ENCODE peak calls at places on chromosomes 5 and 9, in six cellular contexts. One of them, this sample, is unnamed. For H3K4me1, the result is how much of the 10 kb centered on the place peaks cover.

GRCh38 chr9:115142502-115143265 is 24.7 kb upstream of the TNC start:
- DNase-seq in esophagus squamous epithelium: no peak
- DNase-seq in HCT116: no peak
- DNase-seq in breast epithelium: no peak
- DNase-seq in stomach: no peak
- DNase-seq in testis: peak
- DNase-seq in this sample: no peak

GRCh38 chr5:31639488-31640011 is 619 bp downstream of the PDZD2 start:
- DNase-seq in esophagus squamous epithelium: no peak
- DNase-seq in HCT116: no peak
- DNase-seq in breast epithelium: no peak
- DNase-seq in testis: no peak
- DNase-seq in stomach: no peak
- DNase-seq in this sample: no peak

GRCh38 chr5:10301842-10302610 is 5.7 kb downstream of the CMBL start:
- DNase-seq in testis: peak
- DNase-seq in stomach: peak
- DNase-seq in HCT116: no peak
- DNase-seq in breast epithelium: peak
- DNase-seq in esophagus squamous epithelium: no peak
- DNase-seq in this sample: no peak

GRCh38 chr5:138051441-138052296 is 18.8 kb upstream of the FAM13B start:
- DNase-seq in breast epithelium: no peak
- DNase-seq in stomach: peak
- DNase-seq in esophagus squamous epithelium: no peak
- DNase-seq in HCT116: no peak
- DNase-seq in testis: peak
- DNase-seq in this sample: no peak

GRCh38 chr5:178086266-178086665 is 27.1 kb upstream of the N4BP3 start:
- DNase-seq in breast epithelium: no peak
- DNase-seq in esophagus squamous epithelium: no peak
- DNase-seq in HCT116: no peak
- DNase-seq in testis: peak
- DNase-seq in stomach: no peak
- DNase-seq in this sample: no peak

GRCh38 chr5:178115136-178115834 is 2.0 kb downstream of the N4BP3 start:
- DNase-seq in HCT116: no peak
- DNase-seq in breast epithelium: no peak
- DNase-seq in stomach: no peak
- DNase-seq in esophagus squamous epithelium: no peak
- DNase-seq in testis: no peak
- DNase-seq in this sample: no peak

GRCh38 chr9:90127923-90128322 is 514.7 kb downstream of the DIRAS2 start:
- DNase-seq in testis: no peak
- DNase-seq in stomach: no peak
- DNase-seq in breast epithelium: no peak
- DNase-seq in esophagus squamous epithelium: no peak
- DNase-seq in HCT116: no peak
- DNase-seq in this sample: no peak

GRCh38 chr5:133947431-133947841 is 21.0 kb downstream of the C5orf15 start:
- DNase-seq in testis: no peak
- DNase-seq in HCT116: no peak
- DNase-seq in esophagus squamous epithelium: no peak
- DNase-seq in stomach: peak
- DNase-seq in breast epithelium: no peak
- DNase-seq in this sample: no peak

GRCh38 chr5:126692971-126693370 is 84.0 kb upstream of the LMNB1 start:
- DNase-seq in stomach: no peak
- DNase-seq in breast epithelium: no peak
- DNase-seq in HCT116: no peak
- DNase-seq in testis: no peak
- DNase-seq in esophagus squamous epithelium: no peak
- DNase-seq in this sample: no peak

GRCh38 chr5:172008689-172009141 is 2.3 kb upstream of the FBXW11 start:
- DNase-seq in HCT116: no peak
- DNase-seq in esophagus squamous epithelium: no peak
- DNase-seq in breast epithelium: no peak
- DNase-seq in stomach: no peak
- DNase-seq in testis: no peak
- DNase-seq in this sample: no peak

GRCh38 chr9:98809311-98810105 is 2.0 kb downstream of the GALNT12 start:
- DNase-seq in breast epithelium: no peak
- DNase-seq in stomach: no peak
- DNase-seq in HCT116: no peak
- DNase-seq in esophagus squamous epithelium: no peak
- DNase-seq in testis: no peak
- DNase-seq in this sample: no peak

GRCh38 chr5:176625512-176625911 is 4.8 kb downstream of the SNCB start:
- DNase-seq in breast epithelium: no peak
- DNase-seq in stomach: no peak
- DNase-seq in testis: no peak
- DNase-seq in HCT116: no peak
- DNase-seq in esophagus squamous epithelium: no peak
- DNase-seq in this sample: no peak

GRCh38 chr9:80884180-80884579 is 805.2 kb downstream of the TLE1 start:
- DNase-seq in breast epithelium: no peak
- DNase-seq in esophagus squamous epithelium: no peak
- DNase-seq in HCT116: no peak
- DNase-seq in stomach: no peak
- DNase-seq in testis: no peak
- DNase-seq in this sample: no peak

GRCh38 chr9:136118061-136118366 is 661 bp downstream of the TMEM250 start:
- DNase-seq in breast epithelium: no peak
- DNase-seq in testis: no peak
- DNase-seq in esophagus squamous epithelium: no peak
- DNase-seq in stomach: no peak
- DNase-seq in HCT116: no peak
- DNase-seq in this sample: no peak

GRCh38 chr9:94812343-94812742 is 85.8 kb downstream of the AOPEP start:
- DNase-seq in breast epithelium: no peak
- DNase-seq in testis: no peak
- DNase-seq in HCT116: no peak
- DNase-seq in stomach: no peak
- DNase-seq in esophagus squamous epithelium: no peak
- DNase-seq in this sample: no peak

GRCh38 chr9:122186301-122186700 is 26.6 kb downstream of the MORN5 start:
- DNase-seq in breast epithelium: no peak
- DNase-seq in stomach: peak
- DNase-seq in HCT116: no peak
- DNase-seq in testis: no peak
- DNase-seq in esophagus squamous epithelium: no peak
- DNase-seq in this sample: no peak

GRCh38 chr5:67552773-67553172 is 356.2 kb upstream of the CD180 start:
- DNase-seq in testis: no peak
- DNase-seq in esophagus squamous epithelium: no peak
- DNase-seq in breast epithelium: no peak
- DNase-seq in HCT116: no peak
- DNase-seq in stomach: no peak
- DNase-seq in this sample: no peak

GRCh38 chr5:74372502-74373445 is 267.8 kb downstream of the ENC1 start:
- DNase-seq in stomach: no peak
- DNase-seq in HCT116: no peak
- DNase-seq in esophagus squamous epithelium: no peak
- DNase-seq in breast epithelium: no peak
- DNase-seq in testis: no peak
- DNase-seq in this sample: no peak

GRCh38 chr5:39177629-39177959 is 41.8 kb downstream of the FYB1 start:
- DNase-seq in testis: no peak
- DNase-seq in esophagus squamous epithelium: no peak
- DNase-seq in breast epithelium: no peak
- DNase-seq in HCT116: no peak
- DNase-seq in stomach: no peak
- DNase-seq in this sample: no peak

GRCh38 chr5:39178856-39179255 is 40.5 kb downstream of the FYB1 start:
- DNase-seq in breast epithelium: no peak
- DNase-seq in testis: no peak
- DNase-seq in esophagus squamous epithelium: no peak
- DNase-seq in stomach: no peak
- DNase-seq in HCT116: no peak
- DNase-seq in this sample: no peak

GRCh38 chr5:39175273-39175955 is 43.9 kb downstream of the FYB1 start:
- DNase-seq in testis: no peak
- DNase-seq in HCT116: no peak
- DNase-seq in stomach: no peak
- DNase-seq in breast epithelium: no peak
- DNase-seq in esophagus squamous epithelium: no peak
- DNase-seq in this sample: no peak

GRCh38 chr5:39176740-39177628 is 42.4 kb downstream of the FYB1 start:
- DNase-seq in breast epithelium: no peak
- DNase-seq in esophagus squamous epithelium: no peak
- DNase-seq in stomach: no peak
- DNase-seq in testis: no peak
- DNase-seq in HCT116: no peak
- DNase-seq in this sample: no peak

DNA sequence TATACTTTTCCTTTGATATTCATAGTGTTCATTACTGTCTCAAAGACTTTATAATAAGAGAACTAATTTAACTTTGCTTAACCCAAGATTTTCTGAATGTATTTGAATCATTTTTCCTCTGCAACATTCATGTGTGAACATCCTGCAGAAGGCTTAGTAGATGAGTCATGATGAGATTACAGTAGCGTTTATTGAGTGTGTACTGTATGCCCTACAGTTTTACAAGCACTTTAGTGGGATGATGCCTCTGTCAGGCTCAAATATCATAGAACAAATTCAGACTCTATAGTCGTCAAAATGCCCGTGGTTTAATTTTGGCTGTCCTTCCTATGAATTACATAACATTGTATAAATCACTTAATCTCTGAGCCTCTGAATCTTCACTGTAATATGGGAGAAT is 41.2 kb downstream of the FYB1 start:
- DNase-seq in HCT116: no peak
- DNase-seq in breast epithelium: no peak
- DNase-seq in esophagus squamous epithelium: no peak
- DNase-seq in stomach: no peak
- DNase-seq in testis: no peak
- DNase-seq in this sample: no peak
- H3K4me1 ChIP-seq in HCT116: under half
- H3K4me1 ChIP-seq in breast epithelium: under half
- H3K4me1 ChIP-seq in esophagus squamous epithelium: under half
- H3K4me1 ChIP-seq in stomach: under half
- H3K4me1 ChIP-seq in testis: under half
- H3K4me1 ChIP-seq in this sample: under half

GRCh38 chr9:104906441-104907277 is 21.3 kb downstream of the ABCA1 start:
- DNase-seq in breast epithelium: no peak
- DNase-seq in HCT116: no peak
- DNase-seq in testis: peak
- DNase-seq in esophagus squamous epithelium: no peak
- DNase-seq in stomach: no peak
- DNase-seq in this sample: no peak
- H3K27ac ChIP-seq in breast epithelium: peak
- H3K27ac ChIP-seq in HCT116: no peak
- H3K27ac ChIP-seq in testis: no peak
- H3K27ac ChIP-seq in esophagus squamous epithelium: peak
- H3K27ac ChIP-seq in stomach: peak
- H3K27ac ChIP-seq in this sample: peak

GRCh38 chr5:131524431-131524830 is 110.6 kb downstream of the RAPGEF6 start:
- DNase-seq in testis: no peak
- DNase-seq in HCT116: no peak
- DNase-seq in esophagus squamous epithelium: no peak
- DNase-seq in stomach: no peak
- DNase-seq in breast epithelium: no peak
- DNase-seq in this sample: no peak
- TF ChIP-seq POLR2A in testis: no peak
- TF ChIP-seq POLR2A in HCT116: no peak
- TF ChIP-seq POLR2A in esophagus squamous epithelium: no peak
- TF ChIP-seq POLR2A in stomach: no peak
- TF ChIP-seq POLR2A in breast epithelium: no peak
- TF ChIP-seq POLR2A in this sample: no peak

DNA sequence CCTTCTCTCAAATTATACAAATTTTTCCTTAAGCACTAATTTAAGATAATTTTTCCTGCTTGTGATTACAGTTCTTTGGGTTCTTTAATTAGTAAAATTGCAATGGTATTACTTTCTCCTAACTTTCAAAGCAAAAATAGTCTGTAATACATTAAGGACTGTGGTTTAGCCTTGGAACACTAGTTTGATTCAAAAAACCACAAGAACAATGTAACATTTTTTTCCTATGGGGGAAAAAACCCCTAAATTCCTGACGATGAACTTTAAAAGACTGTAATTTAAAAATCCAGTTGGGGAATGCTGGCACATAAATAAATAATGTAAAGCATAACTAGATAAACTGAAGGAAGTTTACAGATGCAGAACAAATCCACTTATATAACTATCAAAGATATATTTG is 65.3 kb downstream of the CDC14B start:
- DNase-seq in HCT116: no peak
- DNase-seq in stomach: no peak
- DNase-seq in esophagus squamous epithelium: no peak
- DNase-seq in testis: no peak
- DNase-seq in breast epithelium: no peak
- DNase-seq in this sample: no peak
- H3K4me1 ChIP-seq in HCT116: under half
- H3K4me1 ChIP-seq in stomach: under half
- H3K4me1 ChIP-seq in esophagus squamous epithelium: under half
- H3K4me1 ChIP-seq in testis: under half
- H3K4me1 ChIP-seq in breast epithelium: under half
- H3K4me1 ChIP-seq in this sample: under half

GRCh38 chr5:174563899-174564298 is 160.5 kb upstream of the MSX2 start:
- DNase-seq in testis: no peak
- DNase-seq in HCT116: no peak
- DNase-seq in breast epithelium: no peak
- DNase-seq in esophagus squamous epithelium: no peak
- DNase-seq in stomach: peak
- DNase-seq in this sample: no peak

GRCh38 chr5:174570662-174571061 is 153.7 kb upstream of the MSX2 start:
- DNase-seq in stomach: no peak
- DNase-seq in testis: no peak
- DNase-seq in HCT116: no peak
- DNase-seq in esophagus squamous epithelium: no peak
- DNase-seq in breast epithelium: no peak
- DNase-seq in this sample: no peak

GRCh38 chr5:174572591-174572990 is 151.8 kb upstream of the MSX2 start:
- DNase-seq in testis: no peak
- DNase-seq in stomach: no peak
- DNase-seq in HCT116: no peak
- DNase-seq in breast epithelium: no peak
- DNase-seq in esophagus squamous epithelium: no peak
- DNase-seq in this sample: no peak

GRCh38 chr5:174571662-174572397 is 152.6 kb upstream of the MSX2 start:
- DNase-seq in stomach: peak
- DNase-seq in HCT116: peak
- DNase-seq in testis: peak
- DNase-seq in esophagus squamous epithelium: no peak
- DNase-seq in breast epithelium: peak
- DNase-seq in this sample: peak

DNA sequence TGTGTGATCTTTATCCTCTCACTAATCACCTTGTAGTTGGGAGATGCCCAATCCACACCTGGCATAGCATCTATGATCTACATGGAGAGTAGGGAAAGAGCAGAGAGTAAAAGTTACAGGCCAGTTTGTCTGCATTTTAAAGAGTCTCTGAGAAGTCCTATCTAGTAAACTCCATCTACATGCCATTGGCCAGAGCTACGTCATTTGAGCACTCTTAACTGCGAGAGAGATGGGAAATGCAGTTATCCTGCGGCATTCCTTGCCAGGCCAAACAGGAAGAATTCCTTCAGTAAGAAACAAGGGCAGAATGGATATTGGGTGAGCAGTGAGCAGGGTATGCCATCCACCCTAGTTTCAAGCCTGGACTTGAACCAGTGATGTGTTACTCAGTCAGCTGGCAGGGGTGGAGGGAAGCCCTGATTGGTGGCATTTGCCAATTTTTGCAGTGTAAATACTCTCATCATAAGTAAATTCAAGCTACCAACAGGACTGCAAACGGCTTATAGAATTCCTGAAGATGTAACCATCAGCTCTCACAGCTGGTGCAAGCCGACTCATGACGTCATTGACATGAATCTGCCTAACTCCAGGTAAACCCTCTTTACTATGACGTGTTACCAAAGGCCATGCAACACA is 156.8 kb upstream of the MSX2 start:
- DNase-seq in breast epithelium: no peak
- DNase-seq in testis: no peak
- DNase-seq in HCT116: no peak
- DNase-seq in esophagus squamous epithelium: no peak
- DNase-seq in stomach: no peak
- DNase-seq in this sample: no peak
- H3K27ac ChIP-seq in breast epithelium: no peak
- H3K27ac ChIP-seq in testis: no peak
- H3K27ac ChIP-seq in HCT116: no peak
- H3K27ac ChIP-seq in esophagus squamous epithelium: no peak
- H3K27ac ChIP-seq in stomach: no peak
- H3K27ac ChIP-seq in this sample: no peak